ENCODE peak calls at places on chromosomes 4 and X, in ten cellular contexts. A, O, B, W, V, S, T, D, Y and C are unnamed samples.

GRCh38 chr4:164212134-164212533 is 541.8 kb upstream of the SMIM31 start:
- DNase-seq in V (no peak), T (no peak), Y (no peak), S (no peak), D (no peak), A (no peak), O (no peak), B (peak), W (no peak), C (no peak)

GRCh38 chrX:111352424-111352823 is 59.6 kb downstream of the DCX start:
- DNase-seq in T (no peak), V (no peak), W (peak), B (peak), D (no peak), Y (no peak), S (no peak), O (no peak), A (peak), C (no peak)

GRCh38 chr4:181674315-181674714 is 568.9 kb upstream of the TENM3 start:
- DNase-seq in W (no peak), S (no peak), O (no peak), A (no peak), V (no peak), D (no peak), B (peak), T (no peak), Y (no peak), C (no peak)

GRCh38 chr4:14787894-14788293 is 214.4 kb upstream of the CPEB2 start:
- DNase-seq in A (no peak), Y (no peak), O (peak), B (peak), D (no peak), V (no peak), S (no peak), T (no peak), W (no peak), C (no peak)

GRCh38 chr4:95091272-95091671 is 333.5 kb downstream of the BMPR1B start:
- DNase-seq in O (no peak), Y (no peak), D (peak), S (no peak), T (no peak), W (no peak), A (no peak), V (no peak), B (peak), C (no peak)

GRCh38 chr4:53171797-53172196 is 194.1 kb downstream of the SCFD2 start:
- DNase-seq in D (no peak), B (no peak), A (no peak), Y (no peak), T (no peak), S (no peak), O (no peak), V (no peak), W (no peak), C (no peak)

GRCh38 chr4:8502836-8503585 is 62.4 kb downstream of the TRMT44 start:
- DNase-seq in T (peak), V (no peak), B (peak), D (no peak), Y (no peak), O (no peak), A (peak), W (no peak), S (no peak), C (no peak)

GRCh38 chrX:72312311-72312940 is 6.7 kb upstream of the CITED1 start:
- DNase-seq in B (no peak), Y (peak), D (no peak), S (no peak), O (no peak), A (no peak), V (no peak), T (no peak), W (no peak), C (no peak)

GRCh38 chrX:121365572-121366161 is 318.3 kb downstream of the GLUD2 start:
- DNase-seq in Y (no peak), V (no peak), O (no peak), D (peak), T (no peak), S (no peak), A (no peak), W (no peak), B (no peak), C (no peak)

GRCh38 chr4:24704152-24704551 is 91.2 kb upstream of the SOD3 start:
- DNase-seq in T (no peak), A (no peak), S (no peak), O (peak), Y (no peak), V (no peak), B (no peak), W (no peak), D (peak), C (no peak)

GRCh38 chr4:56305390-56305789 is 81.9 kb downstream of the AASDH start:
- DNase-seq in V (no peak), B (no peak), O (no peak), T (no peak), W (no peak), S (no peak), A (no peak), D (no peak), Y (no peak), C (no peak)

GRCh38 chrX:420496-421223 is 34.0 kb upstream of the PPP2R3B start:
- DNase-seq in Y (no peak), A (no peak), V (no peak), O (no peak), T (no peak), W (peak), S (no peak), D (no peak), B (no peak), C (no peak)

GRCh38 chr4:186701273-186701672 is 22.4 kb downstream of the FAT1 start:
- DNase-seq in V (no peak), Y (no peak), D (peak), A (no peak), W (peak), S (no peak), B (peak), T (no peak), O (peak), C (no peak)

GRCh38 chr4:177339794-177340374 is 30.2 kb downstream of the NEIL3 start:
- DNase-seq in A (no peak), T (peak), S (no peak), B (peak), W (no peak), Y (no peak), V (peak), D (no peak), O (peak), C (no peak)

GRCh38 chr4:155667538-155668511 is 1.2 kb downstream of the GUCY1A1 start:
- DNase-seq in D (peak), A (peak), W (peak), S (peak), T (peak), O (peak), V (peak), Y (peak), B (peak), C (peak)

GRCh38 chr4:117660668-117661067 is 373.6 kb upstream of the NDST3 start:
- DNase-seq in Y (no peak), W (no peak), V (no peak), B (no peak), T (no peak), A (no peak), D (no peak), S (no peak), O (no peak), C (no peak)

GRCh38 chr4:119286377-119287002 is 35.4 kb downstream of the FABP2 start:
- DNase-seq in T (no peak), A (no peak), V (no peak), W (no peak), S (no peak), B (peak), O (peak), Y (no peak), D (peak), C (no peak)

GRCh38 chr4:119592708-119593298 is 35.8 kb downstream of the PDE5A start:
- DNase-seq in Y (no peak), S (no peak), D (no peak), A (no peak), B (no peak), T (no peak), O (no peak), V (no peak), W (no peak), C (no peak)

GRCh38 chrX:31871989-31872388 is 800.1 kb upstream of the FTHL17 start:
- DNase-seq in D (peak), B (no peak), A (no peak), Y (no peak), T (no peak), O (peak), V (no peak), W (no peak), S (no peak), C (no peak)

GRCh38 chr4:81049861-81050423 is 19.4 kb downstream of the BMP3 start:
- DNase-seq in V (no peak), W (no peak), T (no peak), D (peak), O (no peak), S (no peak), B (no peak), Y (no peak), A (no peak), C (no peak)

GRCh38 chrX:102599084-102599949 is at the start of gene ARMCX5:
- DNase-seq in A (peak), V (peak), B (peak), W (peak), S (peak), T (peak), D (peak), O (peak), Y (no peak), C (peak)

GRCh38 chrX:102604327-102604726 is 5.0 kb downstream of the ARMCX5 start:
- DNase-seq in T (no peak), V (no peak), W (no peak), S (no peak), O (no peak), A (no peak), Y (no peak), B (no peak), D (peak), C (no peak)

GRCh38 chrX:102599950-102600579 is 750 bp downstream of the ARMCX5 start:
- DNase-seq in S (no peak), T (no peak), V (no peak), W (no peak), O (peak), Y (no peak), D (no peak), A (no peak), B (peak), C (no peak)
- TF ChIP-seq CTCF in S (no peak), T (no peak), V (no peak), W (no peak), O (no peak), Y (no peak), D (no peak), A (no peak), B (no peak), C (no peak)

DNA sequence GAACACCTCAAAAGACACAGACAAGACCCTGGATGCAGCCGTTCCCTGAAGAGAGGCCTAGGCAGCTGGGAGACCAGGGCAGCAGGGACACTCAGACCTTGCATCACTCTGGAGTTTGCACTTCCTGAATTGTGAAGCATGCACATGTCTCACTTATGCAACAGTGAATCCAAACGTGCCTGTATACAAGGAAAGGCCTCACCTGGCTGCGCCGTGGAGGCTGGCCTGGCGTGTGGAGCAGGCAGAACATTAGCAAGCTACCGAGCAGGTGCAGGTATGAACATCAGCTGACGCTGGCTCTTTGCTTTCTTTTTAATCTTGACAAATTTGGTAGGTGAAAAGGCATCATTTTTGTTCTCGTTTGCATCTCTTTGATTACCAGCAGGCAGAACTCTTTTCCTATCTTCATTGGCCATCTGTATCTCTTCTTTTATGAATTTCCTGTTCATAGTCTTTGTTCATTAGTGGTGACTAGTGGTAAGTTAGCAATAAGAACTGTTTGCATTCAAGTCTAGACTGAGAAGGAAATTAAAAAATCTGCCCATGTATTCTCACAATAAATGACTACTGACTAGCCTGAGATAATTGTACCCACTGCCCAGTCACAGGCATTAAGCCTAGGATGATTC is 37.2 kb upstream of the IRAK1 start:
- DNase-seq in S (no peak), V (no peak), O (no peak), D (no peak), Y (peak), W (no peak), B (no peak), T (no peak), A (no peak), C (no peak)
- TF ChIP-seq CTCF in S (no peak), V (no peak), O (no peak), D (no peak), Y (no peak), W (no peak), B (no peak), T (no peak), A (no peak), C (no peak)

DNA sequence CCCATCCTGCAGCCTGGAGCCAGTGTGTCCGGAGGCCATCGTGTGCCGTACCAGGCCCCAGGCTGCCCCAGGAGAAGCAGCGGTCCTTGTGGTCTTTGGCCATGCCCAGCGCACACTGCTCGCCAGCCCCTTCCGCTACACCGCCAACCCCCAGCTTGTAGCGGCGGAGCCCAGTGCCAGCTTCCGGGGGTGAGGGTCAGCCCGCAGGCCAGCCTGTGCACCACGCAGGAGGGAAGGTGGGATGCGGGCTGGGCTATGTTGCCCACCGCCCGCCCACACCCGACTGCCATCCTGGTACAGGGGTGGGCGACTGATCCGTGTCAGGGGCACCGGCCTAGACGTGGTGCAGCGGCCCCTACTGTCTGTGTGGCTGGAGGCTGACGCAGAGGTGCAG is 7.6 kb upstream of the SRPK3 start:
- DNase-seq in Y (peak), W (no peak), V (no peak), T (no peak), S (peak), D (no peak), A (no peak), O (no peak), B (no peak), C (peak)
- TF ChIP-seq CTCF in Y (no peak), W (no peak), V (no peak), T (no peak), S (no peak), D (no peak), A (no peak), O (no peak), B (no peak), C (no peak)

DNA sequence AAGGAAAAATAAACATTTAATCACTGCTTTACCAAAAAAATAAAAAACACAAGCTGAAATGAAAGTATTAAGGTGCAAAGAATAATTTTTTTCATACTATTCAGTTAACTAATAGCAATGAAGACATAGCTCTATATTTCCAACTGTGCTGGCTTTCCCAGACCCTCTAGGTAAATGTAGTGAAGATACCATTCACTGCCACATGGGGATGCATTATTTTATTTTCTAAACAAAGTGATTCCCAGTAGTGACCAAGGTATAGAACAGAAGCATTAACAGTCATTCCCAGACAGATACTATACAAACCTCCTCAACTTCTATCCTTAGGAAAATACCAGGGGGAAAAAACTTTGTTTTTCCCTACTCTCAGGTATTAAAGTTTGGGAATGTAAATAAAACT is 39.4 kb downstream of the ANTXR2 start:
- DNase-seq in T (no peak), A (no peak), V (no peak), B (no peak), Y (no peak), S (no peak), O (peak), D (no peak), W (no peak), C (no peak)
- TF ChIP-seq CTCF in T (no peak), A (no peak), V (no peak), B (peak), Y (no peak), S (no peak), O (no peak), D (peak), W (peak), C (no peak)

GRCh38 chr4:41329361-41329760 is 72.6 kb downstream of the UCHL1 start:
- DNase-seq in T (no peak), B (no peak), W (no peak), D (no peak), O (no peak), S (no peak), Y (no peak), V (no peak), A (no peak), C (no peak)

GRCh38 chr4:41339812-41340809 is 83.4 kb downstream of the UCHL1 start:
- DNase-seq in Y (no peak), D (peak), B (peak), V (no peak), O (peak), A (no peak), W (no peak), T (no peak), S (no peak), C (no peak)

GRCh38 chr4:41331224-41331623 is 74.5 kb downstream of the UCHL1 start:
- DNase-seq in S (no peak), B (no peak), A (no peak), O (no peak), W (no peak), Y (no peak), D (no peak), V (no peak), T (no peak), C (no peak)

GRCh38 chr4:41332666-41333065 is 75.9 kb downstream of the UCHL1 start:
- DNase-seq in D (no peak), Y (no peak), S (no peak), O (no peak), T (no peak), A (no peak), V (no peak), B (no peak), W (no peak), C (no peak)

GRCh38 chr4:41334182-41334581 is 77.5 kb downstream of the UCHL1 start:
- DNase-seq in S (no peak), A (no peak), V (no peak), Y (no peak), D (no peak), B (no peak), W (no peak), T (no peak), O (no peak), C (no peak)
- TF ChIP-seq CTCF in S (no peak), A (no peak), V (no peak), Y (no peak), D (no peak), B (no peak), W (no peak), T (no peak), O (no peak), C (no peak)

GRCh38 chrX:101257448-101258259 is 33.5 kb downstream of the TAF7L start:
- DNase-seq in V (no peak), D (no peak), B (peak), Y (no peak), T (no peak), A (no peak), W (no peak), O (no peak), S (no peak), C (no peak)

GRCh38 chrX:101262590-101262989 is 28.5 kb downstream of the TAF7L start:
- DNase-seq in A (no peak), D (no peak), O (no peak), V (no peak), Y (no peak), S (no peak), B (no peak), W (no peak), T (no peak), C (no peak)

GRCh38 chrX:101263766-101264165 is 27.4 kb downstream of the TAF7L start:
- DNase-seq in D (no peak), W (no peak), O (no peak), Y (no peak), B (no peak), A (no peak), S (no peak), V (no peak), T (no peak), C (no peak)

GRCh38 chrX:101258260-101258581 is 32.9 kb downstream of the TAF7L start:
- DNase-seq in W (no peak), V (no peak), Y (no peak), T (no peak), D (no peak), B (no peak), S (no peak), A (no peak), O (no peak), C (no peak)

GRCh38 chrX:101260435-101260834 is 30.7 kb downstream of the TAF7L start:
- DNase-seq in T (peak), D (peak), S (no peak), W (no peak), O (peak), B (peak), V (no peak), A (no peak), Y (no peak), C (no peak)
- TF ChIP-seq CTCF in T (peak), D (peak), S (no peak), W (no peak), O (peak), B (peak), V (peak), A (no peak), Y (no peak), C (no peak)

GRCh38 chr4:88672987-88673386 is 24.6 kb downstream of the NAP1L5 start:
- DNase-seq in D (peak), W (no peak), A (no peak), T (peak), O (peak), S (no peak), Y (no peak), B (peak), V (peak), C (no peak)
- TF ChIP-seq CTCF in D (peak), W (peak), A (peak), T (peak), O (peak), S (peak), Y (peak), B (peak), V (peak), C (no peak)

GRCh38 chrX:40495659-40496058 is 85.1 kb upstream of the ATP6AP2 start:
- DNase-seq in V (no peak), A (no peak), D (no peak), S (no peak), B (no peak), W (no peak), Y (no peak), T (no peak), O (no peak), C (no peak)

GRCh38 chrX:40501456-40501855 is 79.3 kb upstream of the ATP6AP2 start:
- DNase-seq in W (no peak), A (no peak), S (no peak), B (no peak), Y (no peak), D (no peak), O (no peak), V (no peak), T (no peak), C (no peak)

GRCh38 chrX:40502688-40503087 is 78.1 kb upstream of the ATP6AP2 start:
- DNase-seq in W (no peak), O (no peak), Y (no peak), T (no peak), A (no peak), D (no peak), S (no peak), B (no peak), V (no peak), C (no peak)

GRCh38 chrX:40496728-40497127 is 84.0 kb upstream of the ATP6AP2 start:
- DNase-seq in D (peak), T (no peak), A (no peak), S (no peak), W (no peak), O (peak), Y (no peak), B (peak), V (no peak), C (no peak)
- TF ChIP-seq CTCF in D (peak), T (no peak), A (peak), S (no peak), W (peak), O (peak), Y (no peak), B (peak), V (no peak), C (no peak)

GRCh38 chrX:41009816-41010187 is 75.4 kb upstream of the USP9X start:
- DNase-seq in S (no peak), O (no peak), Y (no peak), D (no peak), B (no peak), V (peak), W (no peak), A (no peak), T (peak), C (no peak)

GRCh38 chrX:41005445-41005992 is 79.7 kb upstream of the USP9X start:
- DNase-seq in Y (no peak), A (no peak), B (no peak), V (no peak), W (no peak), T (no peak), O (peak), S (no peak), D (no peak), C (no peak)

GRCh38 chrX:41014776-41015175 is 70.5 kb upstream of the USP9X start:
- DNase-seq in S (no peak), O (no peak), V (no peak), T (no peak), B (peak), Y (no peak), W (no peak), D (no peak), A (no peak), C (no peak)

GRCh38 chrX:41010188-41010846 is 74.9 kb upstream of the USP9X start:
- DNase-seq in O (peak), D (peak), A (peak), B (peak), S (peak), T (no peak), V (peak), W (peak), Y (peak), C (peak)
- TF ChIP-seq CTCF in O (peak), D (peak), A (no peak), B (no peak), S (no peak), T (no peak), V (no peak), W (peak), Y (no peak), C (no peak)